ENCODE peak calls at places on chromosomes 5 and 9, in five cellular contexts. O is tibial artery; J is uterus; X is CD8-positive, alpha-beta T cell; T is heart right ventricle. Q is an unnamed sample. For H3K27me3 and H3K36me3, the result is how much of the 10 kb centered on the place peaks cover.

GRCh38 chr9:111287127-111287526 is 42.9 kb downstream of the OR2K2 start:
- DNase-seq in T (no peak), J (no peak), O (no peak), X (no peak), Q (no peak)

GRCh38 chr9:136262671-136263178 is 17.1 kb upstream of the QSOX2 start:
- DNase-seq in X (no peak), J (no peak), O (no peak), T (no peak), Q (no peak)

GRCh38 chr9:71793386-71794105 is 25.2 kb upstream of the CEMIP2 start:
- DNase-seq in X (no peak), O (no peak), J (no peak), T (no peak), Q (no peak)

GRCh38 chr5:19927919-19928318 is 60.1 kb downstream of the CDH18 start:
- DNase-seq in T (no peak), O (no peak), X (no peak), J (no peak), Q (no peak)

GRCh38 chr9:95409650-95410426 is 92.3 kb upstream of the FANCC start:
- DNase-seq in O (no peak), X (no peak), J (no peak), T (no peak), Q (no peak)

GRCh38 chr9:19050637-19051591 is 1.7 kb downstream of the RRAGA start:
- DNase-seq in X (no peak), J (no peak), T (no peak), O (no peak), Q (no peak)

GRCh38 chr9:129497064-129497836 is 123.7 kb downstream of the C9orf50 start:
- DNase-seq in J (peak), X (no peak), O (peak), T (peak), Q (no peak)

GRCh38 chr5:32312194-32312681 is 501 bp downstream of the MTMR12 start:
- DNase-seq in X (peak), O (peak), T (peak), J (peak), Q (peak)

GRCh38 chr9:95091574-95091970 is 225.9 kb downstream of the FANCC start:
- DNase-seq in T (no peak), X (no peak), J (no peak), O (no peak), Q (no peak)

GRCh38 chr9:94108584-94108983 is 24.3 kb downstream of the PTPDC1 start:
- DNase-seq in J (no peak), O (peak), X (no peak), T (peak), Q (no peak)

GRCh38 chr9:272251-273213 is 57.9 kb downstream of the DOCK8 start:
- DNase-seq in J (no peak), T (no peak), O (no peak), X (peak), Q (peak)

GRCh38 chr5:111563041-111563822 is 50.9 kb upstream of the STARD4 start:
- DNase-seq in J (no peak), O (no peak), T (no peak), X (no peak), Q (no peak)

GRCh38 chr5:175261098-175261497 is 182.9 kb downstream of the DRD1 start:
- DNase-seq in O (no peak), T (no peak), J (no peak), X (no peak), Q (no peak)

GRCh38 chr5:154482528-154483449 is 4.8 kb upstream of the HAND1 start:
- DNase-seq in T (no peak), J (no peak), O (no peak), X (no peak), Q (no peak)

GRCh38 chr5:1765141-1765879 is 34.3 kb downstream of the MRPL36 start:
- DNase-seq in T (no peak), O (no peak), J (peak), X (no peak), Q (peak)

DNA sequence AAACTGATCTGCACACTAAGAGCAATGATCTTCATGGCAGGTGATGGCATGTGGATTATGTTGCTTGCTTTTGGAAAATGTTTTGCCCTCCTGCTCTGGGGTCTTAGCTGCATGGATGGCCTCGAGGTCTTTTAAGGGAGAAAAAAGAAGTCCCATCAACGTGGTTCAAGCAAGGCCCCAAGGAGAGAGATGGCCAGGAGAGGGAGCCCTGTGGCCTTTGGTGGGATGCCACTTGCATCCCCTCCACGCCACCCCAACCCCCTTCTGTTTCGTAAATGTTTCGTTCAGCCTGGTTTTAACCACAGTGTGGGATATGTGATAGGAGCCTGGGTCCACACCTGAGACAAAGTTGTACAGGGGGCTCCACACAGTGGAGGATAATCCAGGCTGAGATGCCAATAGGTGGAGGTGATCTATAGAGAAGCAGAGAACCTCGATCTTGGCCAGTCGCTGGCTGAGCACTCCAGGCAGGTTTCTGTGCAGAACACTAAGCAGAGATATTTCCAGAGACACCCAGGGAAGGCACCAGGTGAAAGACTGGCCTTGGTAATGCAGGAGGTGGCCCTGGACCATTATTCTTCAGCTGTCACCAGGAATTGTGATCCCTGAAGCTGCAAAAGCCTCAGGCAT is 25.8 kb upstream of the FRRS1L start:
- DNase-seq in O (no peak), J (no peak), X (no peak), T (no peak), Q (no peak)
- TF ChIP-seq CTCF in O (no peak), J (no peak), X (no peak), T (no peak), Q (peak)

DNA sequence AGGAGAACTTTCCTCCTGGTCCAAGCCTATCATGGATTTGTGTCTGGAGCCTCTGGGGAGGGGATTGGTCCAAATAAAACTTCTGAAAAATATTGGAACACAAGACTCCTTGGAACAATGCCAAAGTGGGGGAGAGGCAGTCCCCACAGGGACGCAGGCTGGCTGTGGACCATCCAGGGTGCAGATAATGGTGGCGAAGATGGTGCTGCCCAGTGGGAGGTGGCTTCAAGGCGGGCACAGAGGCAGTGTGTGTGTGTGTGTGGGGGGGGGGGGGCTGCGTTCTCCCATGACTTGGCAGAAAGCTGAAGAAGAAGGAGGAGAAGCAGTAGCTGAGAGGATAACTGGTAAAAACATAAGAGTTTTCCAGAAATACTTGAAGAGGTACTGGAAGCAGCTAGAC is 186.4 kb downstream of the MELK start:
- DNase-seq in X (no peak), T (no peak), J (no peak), O (no peak), Q (no peak)
- H3K27me3 ChIP-seq in X (under half), T (half or more), J (under half), O (under half), Q (under half)

DNA sequence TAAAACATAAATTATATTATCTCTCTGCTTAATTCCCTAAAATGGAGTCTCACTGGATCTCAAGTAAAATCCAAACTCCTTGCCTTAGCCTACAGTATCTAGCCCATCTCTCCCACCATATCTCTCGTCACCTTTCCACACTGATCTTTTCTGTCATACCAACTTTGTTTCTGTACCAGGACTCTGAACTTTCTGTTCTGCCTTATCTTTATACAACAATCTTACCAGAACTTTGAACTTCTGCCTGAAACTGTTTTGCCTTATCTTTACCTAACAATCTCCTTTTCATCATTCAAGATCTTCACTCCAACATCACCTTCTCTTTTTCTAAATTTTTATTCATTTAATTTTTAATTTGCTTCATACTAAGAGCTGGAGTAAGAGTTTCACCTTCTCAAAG is 139.0 kb downstream of the CPLANE1 start:
- DNase-seq in X (no peak), T (no peak), J (no peak), O (no peak), Q (no peak)
- H3K36me3 ChIP-seq in X (under half), T (under half), J (under half), O (half or more), Q (under half)

DNA sequence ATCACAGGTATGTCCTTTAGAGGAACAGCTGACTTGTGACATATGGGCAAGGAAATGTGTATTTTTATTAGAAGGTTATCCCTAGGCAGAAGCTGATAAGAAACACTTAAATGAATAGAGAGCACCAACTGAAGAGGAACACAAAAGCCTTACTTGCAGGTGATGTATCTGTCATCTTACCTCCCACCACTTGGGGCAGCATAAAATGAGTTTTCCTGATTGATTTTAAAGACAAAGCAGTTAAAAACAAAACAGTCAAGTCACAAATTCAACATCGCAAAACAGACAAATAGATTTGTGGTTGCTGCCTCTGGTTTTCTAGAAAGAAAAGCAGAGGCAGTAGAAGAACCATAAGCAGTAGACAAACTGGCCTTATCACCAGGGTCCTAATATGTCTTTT is 302.4 kb upstream of the ZNF462 start:
- DNase-seq in X (no peak), T (no peak), J (no peak), O (no peak), Q (no peak)
- TF ChIP-seq CTCF in X (no peak), T (no peak), J (no peak), O (no peak), Q (peak)

DNA sequence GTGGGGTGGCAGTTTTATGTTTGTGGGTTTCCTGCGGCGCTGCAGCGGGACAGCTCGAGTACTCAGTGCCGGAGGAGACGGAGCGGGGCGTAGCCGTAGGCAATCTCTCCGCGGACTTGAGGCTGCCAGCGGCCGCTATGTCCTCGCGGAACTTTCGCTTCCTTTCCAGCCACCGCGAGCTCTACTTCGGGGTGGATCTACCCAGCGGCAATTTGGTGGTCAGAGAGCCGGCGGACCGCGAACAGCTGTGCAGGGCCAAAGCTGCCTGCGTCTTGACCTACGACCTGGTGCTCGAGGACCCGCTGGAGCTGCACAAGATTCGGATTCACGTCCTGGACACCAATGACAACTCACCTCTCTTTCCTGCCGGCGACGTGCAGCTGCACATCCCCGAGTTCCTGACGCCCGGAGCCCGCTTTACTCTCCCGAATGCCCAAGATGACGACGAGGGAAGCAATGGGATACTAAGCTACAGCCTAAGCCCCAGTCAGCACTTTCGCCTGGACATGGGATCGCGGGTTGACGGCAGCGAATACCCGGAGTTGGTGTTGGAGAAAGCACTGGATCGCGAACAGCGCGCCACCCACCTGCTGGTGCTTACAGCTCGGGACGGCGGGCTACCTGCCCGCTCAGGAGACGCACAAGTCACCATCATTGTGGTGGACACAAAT is 939 bp downstream of the PCDHAC1 start:
- DNase-seq in J (no peak), T (peak), O (no peak), X (no peak), Q (peak)
- H3K27me3 ChIP-seq in J (under half), T (half or more), O (under half), X (under half), Q (under half)

GRCh38 chr5:150530423-150530822 is 22.5 kb downstream of the NDST1 start:
- DNase-seq in J (no peak), O (no peak), X (no peak), T (no peak), Q (no peak)
- H3K36me3 ChIP-seq in J (under half), O (under half), X (under half), T (under half), Q (under half)

GRCh38 chr5:77981820-77982219 is 205.7 kb upstream of the TBCA start:
- DNase-seq in X (no peak), T (no peak), O (no peak), J (no peak), Q (no peak)
- TF ChIP-seq CTCF in X (no peak), T (no peak), O (no peak), J (no peak), Q (no peak)

DNA sequence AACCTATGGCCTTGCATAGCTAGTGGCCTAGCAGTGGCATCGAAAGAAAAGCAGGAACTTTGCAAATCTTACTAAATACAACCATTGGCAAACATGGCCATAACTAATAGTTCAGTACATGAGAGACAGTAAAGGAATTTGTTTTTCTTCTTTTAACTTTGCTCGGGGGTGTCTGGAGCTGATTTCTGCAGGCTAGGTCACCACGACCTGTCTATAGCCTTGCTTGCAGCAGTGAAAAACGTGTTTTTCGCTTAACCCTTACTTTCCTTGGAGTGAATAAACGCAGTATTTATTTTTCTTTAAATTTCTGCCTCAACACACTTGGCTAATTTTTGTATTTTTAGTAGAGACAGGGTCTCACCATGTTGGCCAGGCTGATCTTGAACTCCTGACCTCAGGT is 19.9 kb downstream of the NAIF1 start:
- DNase-seq in X (no peak), J (no peak), T (no peak), O (no peak), Q (no peak)
- H3K27me3 ChIP-seq in X (under half), J (under half), T (under half), O (under half), Q (under half)

GRCh38 chr9:87008667-87009066 is 61.4 kb upstream of the GAS1 start:
- DNase-seq in X (no peak), J (no peak), O (no peak), T (no peak), Q (no peak)
- H3K36me3 ChIP-seq in X (under half), J (under half), O (under half), T (under half), Q (under half)

DNA sequence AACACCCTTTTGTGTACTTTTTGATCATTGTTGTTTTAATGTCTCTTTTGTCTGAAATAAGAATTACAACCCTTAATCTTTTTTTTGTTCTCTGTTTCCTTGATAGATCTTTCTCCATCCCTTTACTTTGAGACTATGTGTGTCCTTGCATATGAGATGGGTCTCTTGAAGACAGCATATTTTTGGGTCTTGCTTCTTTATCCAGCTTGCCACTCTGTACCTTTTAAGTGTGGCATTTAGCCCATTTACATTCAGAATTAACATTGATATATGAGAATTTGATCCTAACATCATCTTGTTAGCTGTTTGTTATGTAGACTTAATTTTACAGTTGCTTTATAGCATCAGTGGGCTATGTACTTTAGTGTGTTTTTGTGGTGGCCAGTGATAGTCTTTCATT is 382.5 kb downstream of the MED10 start:
- DNase-seq in O (no peak), X (no peak), J (no peak), T (no peak), Q (no peak)
- TF ChIP-seq CTCF in O (no peak), X (no peak), J (no peak), T (no peak), Q (no peak)